ENCODE peak calls at places on chromosome 7, in seven cellular contexts. L is H9, O is mesendoderm, S is trophoblast cell, K is mesenchymal stem cell, N is neuronal stem cell, Y is H1. Q is an unnamed sample.

GRCh38 chr7:114645451-114645850 is 230.8 kb downstream of the FOXP2 start:
- DNase-seq in L (no peak), O (no peak), S (no peak), K (no peak), N (no peak), Y (no peak), Q (no peak)

GRCh38 chr7:36264123-36264916 is 111.3 kb downstream of the EEPD1 start:
- DNase-seq in L (no peak), O (no peak), S (peak), K (no peak), N (no peak), Y (no peak), Q (peak)

GRCh38 chr7:2433713-2434550 is 30.5 kb downstream of the CHST12 start:
- DNase-seq in L (no peak), O (no peak), S (peak), K (no peak), N (no peak), Y (no peak), Q (no peak)

GRCh38 chr7:129615018-129615417 is 3.5 kb downstream of the NRF1 start:
- DNase-seq in L (no peak), O (no peak), S (peak), K (peak), N (no peak), Y (no peak), Q (peak)

GRCh38 chr7:54629771-54630170 is 87.6 kb downstream of the VSTM2A start:
- DNase-seq in L (peak), O (peak), S (no peak), K (no peak), N (no peak), Y (no peak), Q (no peak)

GRCh38 chr7:158655931-158656441 is 48.6 kb downstream of the NCAPG2 start:
- DNase-seq in L (no peak), O (no peak), S (no peak), K (no peak), N (no peak), Y (no peak), Q (no peak)

GRCh38 chr7:150801946-150802771 is 1.6 kb downstream of the TMEM176A start:
- DNase-seq in L (no peak), O (no peak), S (no peak), K (no peak), N (no peak), Y (no peak), Q (no peak)

GRCh38 chr7:43511029-43511428 is 71.9 kb upstream of the STK17A start:
- DNase-seq in L (peak), O (peak), S (peak), K (no peak), N (no peak), Y (no peak), Q (no peak)

GRCh38 chr7:77331938-77332695 is 84.0 kb downstream of the GSAP start:
- DNase-seq in L (peak), O (peak), S (peak), K (peak), N (peak), Y (peak), Q (peak)

GRCh38 chr7:24889611-24890010 is 90.4 kb downstream of the OSBPL3 start:
- DNase-seq in L (no peak), O (no peak), S (no peak), K (no peak), N (no peak), Y (no peak), Q (no peak)

GRCh38 chr7:151115836-151116418 is 29.7 kb downstream of the AGAP3 start:
- DNase-seq in L (no peak), O (peak), S (peak), K (peak), N (no peak), Y (no peak), Q (no peak)

GRCh38 chr7:95302976-95303375 is 21.4 kb downstream of the PON1 start:
- DNase-seq in L (no peak), O (no peak), S (no peak), K (no peak), N (no peak), Y (no peak), Q (no peak)

GRCh38 chr7:128020161-128020560 is 11.1 kb downstream of the LRRC4 start:
- DNase-seq in L (peak), O (peak), S (peak), K (no peak), N (no peak), Y (no peak), Q (no peak)

GRCh38 chr7:100102950-100103840 is 1.8 kb downstream of the AP4M1 start:
- DNase-seq in L (no peak), O (no peak), S (no peak), K (peak), N (no peak), Y (no peak), Q (peak)

GRCh38 chr7:76179686-76180085 is 22.0 kb upstream of the SRRM3 start:
- DNase-seq in L (no peak), O (no peak), S (no peak), K (no peak), N (no peak), Y (no peak), Q (no peak)

GRCh38 chr7:24882989-24883631 is 96.9 kb downstream of the OSBPL3 start:
- DNase-seq in L (no peak), O (no peak), S (no peak), K (peak), N (no peak), Y (no peak), Q (peak)

GRCh38 chr7:71480814-71481213 is 348.9 kb downstream of the GALNT17 start:
- DNase-seq in L (no peak), O (no peak), S (no peak), K (no peak), N (no peak), Y (no peak), Q (no peak)

GRCh38 chr7:6385110-6385792 is 62.5 kb downstream of the DAGLB start:
- DNase-seq in L (no peak), O (peak), S (peak), K (peak), N (no peak), Y (no peak), Q (peak)

GRCh38 chr7:23369100-23369499 is 70.0 kb downstream of the MALSU1 start:
- DNase-seq in L (no peak), O (peak), S (no peak), K (no peak), N (no peak), Y (no peak), Q (no peak)

GRCh38 chr7:26413007-26413691 is 121.5 kb downstream of the SNX10 start:
- DNase-seq in L (no peak), O (no peak), S (no peak), K (no peak), N (no peak), Y (no peak), Q (no peak)

GRCh38 chr7:54897891-54898290 is 120.9 kb upstream of the EGFR start:
- DNase-seq in L (no peak), O (no peak), S (peak), K (no peak), N (no peak), Y (no peak), Q (no peak)

GRCh38 chr7:143008007-143008901 is 18.7 kb downstream of the OR9A2 start:
- DNase-seq in L (peak), O (peak), S (peak), K (peak), N (peak), Y (peak), Q (peak)

GRCh38 chr7:41222704-41223103 is 480.2 kb downstream of the INHBA start:
- DNase-seq in L (no peak), O (no peak), S (peak), K (peak), N (no peak), Y (no peak), Q (peak)

GRCh38 chr7:120774481-120774880 is 83.5 kb downstream of the TSPAN12 start:
- DNase-seq in L (no peak), O (peak), S (no peak), K (no peak), N (no peak), Y (no peak), Q (no peak)

GRCh38 chr7:69465262-69465661 is 133.0 kb upstream of the AUTS2 start:
- DNase-seq in L (no peak), O (no peak), S (no peak), K (no peak), N (no peak), Y (no peak), Q (no peak)

GRCh38 chr7:28988818-28989595 is 30.9 kb upstream of the TRIL start:
- DNase-seq in L (no peak), O (peak), S (peak), K (peak), N (no peak), Y (no peak), Q (peak)

DNA sequence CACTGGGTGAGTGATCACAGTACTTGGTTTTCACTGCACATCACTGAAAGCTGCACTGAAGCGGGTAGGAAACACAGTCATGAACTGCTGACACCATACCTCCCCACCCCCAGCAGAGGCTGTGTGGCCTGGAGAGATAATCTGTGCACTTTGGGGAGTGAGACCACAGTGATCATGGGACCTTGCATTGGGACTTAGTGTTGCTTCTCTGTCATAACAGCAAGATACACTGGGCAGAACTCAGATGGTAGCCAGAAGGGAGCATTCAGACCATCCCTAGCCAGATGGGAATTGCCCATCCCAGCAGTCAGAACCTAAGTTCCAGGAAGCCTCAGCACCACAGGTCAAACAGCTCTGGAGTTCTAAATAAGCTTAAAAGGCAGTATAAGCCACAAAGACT is 346.4 kb upstream of the TMEM229A start:
- DNase-seq in L (no peak), O (no peak), S (no peak), K (no peak), N (no peak), Y (no peak), Q (no peak)
- H3K18ac ChIP-seq in L (peak), O (no peak), S (no peak), K (peak), N (no peak), Y (no peak), Q (no peak)

GRCh38 chr7:105149827-105150226 is 135.8 kb downstream of the KMT2E start:
- DNase-seq in L (no peak), O (no peak), S (no peak), K (no peak), N (no peak), Y (no peak), Q (peak)

GRCh38 chr7:105156731-105157130 is 142.7 kb downstream of the KMT2E start:
- DNase-seq in L (no peak), O (no peak), S (no peak), K (no peak), N (no peak), Y (no peak), Q (no peak)

GRCh38 chr7:105153531-105153930 is 139.5 kb downstream of the KMT2E start:
- DNase-seq in L (no peak), O (no peak), S (no peak), K (no peak), N (no peak), Y (no peak), Q (no peak)

GRCh38 chr7:105154084-105154483 is 140.1 kb downstream of the KMT2E start:
- DNase-seq in L (no peak), O (no peak), S (no peak), K (no peak), N (no peak), Y (no peak), Q (no peak)

DNA sequence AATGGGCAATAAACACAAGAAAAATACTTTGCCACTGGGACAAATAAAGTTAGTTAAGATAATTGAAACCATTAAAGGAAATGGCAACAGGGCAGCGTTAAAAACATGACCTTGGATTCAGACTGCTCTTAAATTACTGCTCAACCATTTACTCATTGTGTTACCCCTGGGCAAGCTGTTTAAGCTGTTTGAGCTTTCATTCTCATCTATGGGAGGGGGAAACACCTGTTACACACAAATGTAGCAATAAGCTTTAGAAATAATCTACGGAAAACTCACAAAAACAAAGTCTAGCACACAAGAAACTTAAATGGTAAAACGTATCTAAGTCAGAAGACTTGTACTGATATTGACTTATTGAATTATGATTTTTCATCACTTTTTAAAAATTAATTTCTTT is 137.1 kb downstream of the KMT2E start:
- DNase-seq in L (no peak), O (no peak), S (no peak), K (no peak), N (no peak), Y (no peak), Q (no peak)
- H3K18ac ChIP-seq in L (no peak), O (no peak), S (no peak), K (no peak), N (no peak), Y (no peak), Q (no peak)

GRCh38 chr7:31492086-31492485 is 21.8 kb upstream of the ITPRID1 start:
- DNase-seq in L (no peak), O (no peak), S (no peak), K (no peak), N (no peak), Y (no peak), Q (no peak)
- H3K18ac ChIP-seq in L (no peak), O (no peak), S (no peak), K (no peak), N (no peak), Y (no peak), Q (no peak)

GRCh38 chr7:5231116-5231515 is 41.1 kb downstream of the WIPI2 start:
- DNase-seq in L (no peak), O (no peak), S (no peak), K (no peak), N (no peak), Y (no peak), Q (no peak)

GRCh38 chr7:5232874-5233273 is 42.8 kb downstream of the WIPI2 start:
- DNase-seq in L (peak), O (no peak), S (no peak), K (no peak), N (no peak), Y (no peak), Q (no peak)

GRCh38 chr7:5232485-5232837 is 42.4 kb downstream of the WIPI2 start:
- DNase-seq in L (no peak), O (no peak), S (no peak), K (no peak), N (no peak), Y (no peak), Q (no peak)

GRCh38 chr7:5230272-5231067 is 40.4 kb downstream of the WIPI2 start:
- DNase-seq in L (no peak), O (no peak), S (no peak), K (no peak), N (no peak), Y (no peak), Q (no peak)

GRCh38 chr7:5231811-5232484 is 41.9 kb downstream of the WIPI2 start:
- DNase-seq in L (no peak), O (no peak), S (no peak), K (no peak), N (no peak), Y (no peak), Q (no peak)
- H3K18ac ChIP-seq in L (no peak), O (no peak), S (no peak), K (no peak), N (no peak), Y (no peak), Q (no peak)

DNA sequence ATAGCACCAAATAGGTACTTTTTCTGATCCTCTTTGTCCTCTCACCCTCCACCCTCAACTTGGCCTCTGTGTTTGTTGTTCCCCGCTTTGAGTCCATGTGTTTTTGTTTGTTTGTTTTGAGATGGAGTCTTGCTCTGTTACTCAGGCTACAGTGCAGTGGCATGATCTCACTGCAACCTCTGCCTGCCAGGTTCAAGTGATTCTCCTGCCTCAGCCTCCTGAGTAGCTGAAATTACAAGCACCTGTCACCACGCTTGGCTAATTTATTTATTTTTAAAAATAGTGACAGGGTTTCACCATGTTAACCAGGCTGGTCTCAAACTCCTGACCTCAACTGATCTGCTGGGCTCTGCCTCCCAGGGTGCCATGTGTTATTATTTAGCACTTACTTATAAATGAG is 5.3 kb downstream of the ZNF273 start:
- DNase-seq in L (no peak), O (no peak), S (no peak), K (no peak), N (no peak), Y (no peak), Q (no peak)
- H3K18ac ChIP-seq in L (no peak), O (no peak), S (no peak), K (no peak), N (no peak), Y (no peak), Q (no peak)

GRCh38 chr7:27634892-27635538 is 27.7 kb downstream of the HIBADH start:
- DNase-seq in L (no peak), O (no peak), S (no peak), K (no peak), N (no peak), Y (no peak), Q (no peak)

GRCh38 chr7:27633062-27633461 is 29.6 kb downstream of the HIBADH start:
- DNase-seq in L (no peak), O (no peak), S (no peak), K (no peak), N (no peak), Y (no peak), Q (no peak)

GRCh38 chr7:27640914-27641570 is 21.6 kb downstream of the HIBADH start:
- DNase-seq in L (no peak), O (no peak), S (peak), K (no peak), N (no peak), Y (no peak), Q (peak)

GRCh38 chr7:27635728-27636127 is 27.0 kb downstream of the HIBADH start:
- DNase-seq in L (no peak), O (no peak), S (no peak), K (no peak), N (no peak), Y (no peak), Q (no peak)

DNA sequence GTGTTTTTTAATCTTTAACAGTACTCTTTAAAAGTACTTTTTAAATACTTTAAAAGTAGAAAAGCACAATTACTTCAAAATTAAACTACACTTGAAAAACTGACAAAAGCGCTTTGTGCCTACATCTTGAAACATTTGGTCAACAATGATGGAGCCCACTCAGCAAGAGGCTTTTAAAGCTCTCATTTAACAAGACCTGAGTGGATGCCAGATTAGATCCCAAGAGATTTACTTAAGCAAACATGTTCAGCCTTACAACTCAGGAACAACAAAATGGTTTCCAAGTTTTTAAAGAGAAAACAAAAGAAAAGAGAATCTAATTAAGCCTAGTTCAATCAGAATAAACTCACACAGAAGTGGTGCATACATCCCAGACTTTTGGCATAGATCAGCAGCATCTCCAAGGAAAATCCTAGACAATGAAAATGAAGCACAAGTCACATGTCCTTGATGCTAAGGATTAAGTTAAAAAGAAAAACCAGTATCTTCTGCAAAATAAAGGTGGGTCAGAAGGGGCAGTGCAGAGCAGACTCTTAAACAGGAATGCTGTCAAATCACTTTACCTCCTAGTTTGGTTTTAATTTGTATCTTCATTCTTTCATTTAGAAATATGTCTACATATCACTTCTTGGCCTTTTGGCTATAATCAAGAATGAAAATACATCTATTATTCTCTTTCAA is 26.2 kb downstream of the HIBADH start:
- DNase-seq in L (no peak), O (peak), S (no peak), K (no peak), N (no peak), Y (no peak), Q (no peak)
- H3K18ac ChIP-seq in L (no peak), O (no peak), S (no peak), K (no peak), N (no peak), Y (no peak), Q (no peak)

GRCh38 chr7:884191-885003 is 8.0 kb downstream of the GET4 start:
- DNase-seq in L (no peak), O (no peak), S (no peak), K (no peak), N (no peak), Y (no peak), Q (no peak)

GRCh38 chr7:881441-882234 is 5.3 kb downstream of the GET4 start:
- DNase-seq in L (no peak), O (no peak), S (no peak), K (no peak), N (no peak), Y (no peak), Q (no peak)

GRCh38 chr7:885261-885892 is 9.0 kb downstream of the GET4 start:
- DNase-seq in L (no peak), O (no peak), S (no peak), K (no peak), N (no peak), Y (no peak), Q (no peak)

GRCh38 chr7:882336-883028 is 6.1 kb downstream of the GET4 start:
- DNase-seq in L (no peak), O (no peak), S (no peak), K (no peak), N (no peak), Y (no peak), Q (no peak)

GRCh38 chr7:883029-884021 is 7.0 kb downstream of the GET4 start:
- DNase-seq in L (no peak), O (no peak), S (no peak), K (no peak), N (no peak), Y (no peak), Q (no peak)
- H3K18ac ChIP-seq in L (no peak), O (no peak), S (peak), K (no peak), N (no peak), Y (no peak), Q (no peak)

DNA sequence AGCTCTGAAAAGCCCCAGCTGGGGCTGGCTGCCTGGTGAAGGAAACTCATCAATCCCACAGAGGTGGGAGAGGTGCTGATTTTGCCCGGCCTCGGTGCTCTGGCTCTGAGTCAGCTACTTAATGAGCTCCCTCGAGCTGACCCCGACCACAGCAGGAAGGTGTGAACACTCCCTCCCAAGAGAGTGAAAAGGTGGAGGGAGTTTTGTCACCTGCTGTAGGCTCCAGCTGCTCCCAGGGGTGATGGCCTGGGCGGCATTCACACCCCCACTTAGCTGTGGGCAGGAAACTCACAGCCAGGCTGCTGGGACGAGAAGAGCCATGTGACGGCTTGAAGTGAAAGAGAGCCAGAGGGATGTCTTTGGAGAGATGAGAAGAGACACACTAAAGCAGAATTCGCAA is 134.4 kb upstream of the CALN1 start:
- DNase-seq in L (no peak), O (peak), S (no peak), K (no peak), N (no peak), Y (no peak), Q (no peak)
- H3K18ac ChIP-seq in L (no peak), O (no peak), S (no peak), K (no peak), N (peak), Y (no peak), Q (no peak)

GRCh38 chr7:155392726-155393570 is 65.0 kb upstream of the EN2 start:
- DNase-seq in L (no peak), O (no peak), S (peak), K (no peak), N (no peak), Y (no peak), Q (no peak)
- H3K18ac ChIP-seq in L (no peak), O (no peak), S (no peak), K (no peak), N (peak), Y (no peak), Q (no peak)

Q was measured in IMR-90.